ENCODE peak calls at places on chromosomes 13 and 19, in ten cellular contexts. Q, F, V, L, G, E, D, K, A and R are unnamed samples.

GRCh38 chr13:22505489-22505888 is 675.3 kb upstream of the SGCG start:
- DNase-seq in Q (no peak), L (no peak), F (no peak), E (no peak), V (no peak), G (no peak), K (no peak), A (no peak), D (no peak), R (no peak)

GRCh38 chr13:35478384-35479222 is 2.1 kb upstream of the MAB21L1 start:
- DNase-seq in K (no peak), D (no peak), E (no peak), V (no peak), F (no peak), G (no peak), L (no peak), A (no peak), Q (no peak), R (no peak)

GRCh38 chr19:10454267-10454666 is 33.9 kb downstream of the PDE4A start:
- DNase-seq in Q (no peak), D (no peak), G (no peak), E (no peak), F (no peak), L (no peak), V (no peak), K (no peak), A (no peak), R (no peak)

GRCh38 chr19:29687244-29687896 is 22.1 kb downstream of the PLEKHF1 start:
- DNase-seq in L (peak), V (peak), E (no peak), A (peak), F (peak), K (peak), G (no peak), Q (no peak), D (no peak), R (no peak)

GRCh38 chr19:15629003-15629880 is 11.5 kb upstream of the CYP4F3 start:
- DNase-seq in Q (peak), V (no peak), L (peak), D (peak), K (peak), E (peak), F (peak), G (peak), A (peak), R (no peak)

GRCh38 chr13:47190696-47191095 is 293.8 kb upstream of the HTR2A start:
- DNase-seq in F (no peak), E (no peak), K (no peak), V (no peak), A (no peak), G (no peak), Q (no peak), L (no peak), D (no peak), R (no peak)

GRCh38 chr13:52849727-52850395 is 1.4 kb upstream of the PCDH8 start:
- DNase-seq in V (no peak), G (no peak), K (no peak), D (no peak), Q (no peak), F (no peak), A (no peak), L (no peak), E (no peak), R (no peak)

GRCh38 chr13:100203696-100204367 is 114.9 kb downstream of the PCCA start:
- DNase-seq in G (no peak), F (peak), V (peak), E (no peak), A (peak), L (no peak), D (no peak), Q (no peak), K (no peak), R (no peak)

GRCh38 chr13:40116008-40116407 is 460.5 kb downstream of the COG6 start:
- DNase-seq in V (no peak), D (no peak), L (no peak), A (no peak), Q (peak), K (peak), F (peak), E (peak), G (peak), R (no peak)

GRCh38 chr13:114127473-114128347 is 4.7 kb downstream of the RASA3 start:
- DNase-seq in V (no peak), L (no peak), E (no peak), Q (no peak), F (no peak), G (no peak), A (no peak), D (no peak), K (no peak), R (no peak)

GRCh38 chr19:38993271-38993670 is 17.7 kb upstream of the FBXO17 start:
- DNase-seq in A (peak), Q (no peak), F (peak), V (no peak), G (no peak), K (no peak), E (no peak), D (no peak), L (no peak), R (no peak)

GRCh38 chr19:55005684-55006488 is 32.2 kb downstream of the GP6 start:
- DNase-seq in G (peak), K (no peak), Q (peak), D (peak), A (no peak), F (peak), E (peak), L (no peak), V (peak), R (peak)

GRCh38 chr19:13420780-13421179 is 85.5 kb downstream of the CACNA1A start:
- DNase-seq in D (no peak), A (no peak), K (no peak), G (no peak), E (no peak), Q (no peak), F (no peak), V (no peak), L (no peak), R (no peak)

GRCh38 chr13:82833928-82834327 is 1048.3 kb downstream of the SLITRK1 start:
- DNase-seq in L (peak), E (no peak), Q (no peak), K (no peak), D (no peak), G (no peak), A (peak), F (no peak), V (no peak), R (no peak)

GRCh38 chr19:49059056-49059455 is 1.5 kb upstream of the CGB7 start:
- DNase-seq in A (no peak), V (no peak), G (no peak), D (no peak), K (no peak), E (no peak), L (no peak), Q (no peak), F (no peak), R (no peak)

GRCh38 chr19:49061000-49061399 is 3.5 kb upstream of the CGB7 start:
- DNase-seq in K (no peak), A (no peak), F (no peak), D (no peak), G (no peak), V (no peak), Q (no peak), L (no peak), E (no peak), R (no peak)

GRCh38 chr19:49057636-49058234 is at the start of gene CGB7:
- DNase-seq in F (peak), A (peak), V (no peak), D (no peak), Q (peak), G (peak), K (no peak), L (no peak), E (peak), R (no peak)

GRCh38 chr19:49058592-49058991 is 1.0 kb upstream of the CGB7 start:
- DNase-seq in Q (no peak), G (peak), L (no peak), F (peak), D (no peak), A (no peak), K (no peak), V (no peak), E (no peak), R (no peak)

GRCh38 chr19:49056101-49056901 is 1.2 kb downstream of the CGB7 start:
- DNase-seq in K (no peak), E (peak), D (no peak), A (no peak), L (no peak), G (peak), F (peak), Q (peak), V (no peak), R (peak)
- TF ChIP-seq CTCF in K (peak), E (peak), D (peak), A (peak), L (peak), G (peak), F (peak), Q (peak), V (peak), R (peak)

DNA sequence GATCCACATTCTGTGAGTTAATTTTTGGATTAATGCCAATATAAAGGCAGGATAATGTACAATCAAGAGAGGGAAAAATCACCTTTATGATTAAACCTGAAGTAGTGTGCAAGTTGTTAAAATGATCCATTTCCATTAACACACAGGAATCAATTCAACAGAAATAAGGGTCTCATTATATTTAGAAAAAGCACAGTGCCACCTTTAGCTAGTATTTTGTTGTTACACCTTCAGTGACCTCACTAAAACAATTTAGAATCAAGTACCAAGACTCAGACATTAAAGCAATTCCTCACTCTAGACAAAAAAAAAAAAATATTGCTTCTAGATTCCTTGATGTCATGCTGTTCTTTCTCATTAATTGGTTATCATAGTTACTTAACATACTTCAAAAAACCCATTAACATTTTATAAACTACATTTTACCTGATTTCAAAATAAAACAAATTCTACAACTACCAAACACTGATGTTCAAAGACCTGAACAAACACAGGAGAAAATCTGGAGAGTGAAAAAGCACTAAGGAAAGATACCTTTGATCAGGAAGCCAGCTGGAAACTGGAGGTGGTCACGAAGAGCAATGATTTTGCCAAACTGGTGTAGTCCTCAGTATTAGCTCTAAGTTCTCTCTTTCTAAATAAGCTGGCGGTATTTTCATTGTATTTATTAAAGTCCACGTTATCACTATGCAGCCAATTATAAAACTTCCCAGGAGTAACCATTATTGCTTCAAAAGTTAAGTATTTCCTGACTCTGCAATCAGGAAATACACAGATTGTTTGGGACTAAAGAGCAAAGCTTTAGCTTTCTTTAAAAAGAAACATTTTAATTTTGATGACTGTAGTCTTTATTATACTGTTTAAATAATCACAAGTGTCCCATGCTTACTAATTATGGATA is 115.3 kb downstream of the TBC1D4 start:
- DNase-seq in D (no peak), E (no peak), G (no peak), L (no peak), F (no peak), K (no peak), V (no peak), A (no peak), Q (no peak), R (no peak)
- TF ChIP-seq CTCF in D (no peak), E (no peak), G (no peak), L (peak), F (peak), K (no peak), V (no peak), A (peak), Q (no peak), R (no peak)

GRCh38 chr13:42876270-42876714 is 94.9 kb downstream of the FAM216B start:
- DNase-seq in F (peak), K (no peak), A (no peak), Q (no peak), L (no peak), G (no peak), D (no peak), E (no peak), V (no peak), R (no peak)

GRCh38 chr13:42876810-42877550 is 95.6 kb downstream of the FAM216B start:
- DNase-seq in E (no peak), A (peak), F (peak), D (no peak), Q (no peak), G (no peak), V (no peak), L (no peak), K (peak), R (no peak)

GRCh38 chr13:42878721-42879120 is 97.3 kb downstream of the FAM216B start:
- DNase-seq in V (no peak), F (no peak), L (no peak), E (no peak), D (no peak), A (no peak), Q (no peak), G (no peak), K (no peak), R (no peak)

GRCh38 chr13:42873081-42873480 is 91.7 kb downstream of the FAM216B start:
- DNase-seq in V (no peak), E (no peak), F (no peak), D (no peak), Q (no peak), A (no peak), G (no peak), K (no peak), L (no peak), R (no peak)

DNA sequence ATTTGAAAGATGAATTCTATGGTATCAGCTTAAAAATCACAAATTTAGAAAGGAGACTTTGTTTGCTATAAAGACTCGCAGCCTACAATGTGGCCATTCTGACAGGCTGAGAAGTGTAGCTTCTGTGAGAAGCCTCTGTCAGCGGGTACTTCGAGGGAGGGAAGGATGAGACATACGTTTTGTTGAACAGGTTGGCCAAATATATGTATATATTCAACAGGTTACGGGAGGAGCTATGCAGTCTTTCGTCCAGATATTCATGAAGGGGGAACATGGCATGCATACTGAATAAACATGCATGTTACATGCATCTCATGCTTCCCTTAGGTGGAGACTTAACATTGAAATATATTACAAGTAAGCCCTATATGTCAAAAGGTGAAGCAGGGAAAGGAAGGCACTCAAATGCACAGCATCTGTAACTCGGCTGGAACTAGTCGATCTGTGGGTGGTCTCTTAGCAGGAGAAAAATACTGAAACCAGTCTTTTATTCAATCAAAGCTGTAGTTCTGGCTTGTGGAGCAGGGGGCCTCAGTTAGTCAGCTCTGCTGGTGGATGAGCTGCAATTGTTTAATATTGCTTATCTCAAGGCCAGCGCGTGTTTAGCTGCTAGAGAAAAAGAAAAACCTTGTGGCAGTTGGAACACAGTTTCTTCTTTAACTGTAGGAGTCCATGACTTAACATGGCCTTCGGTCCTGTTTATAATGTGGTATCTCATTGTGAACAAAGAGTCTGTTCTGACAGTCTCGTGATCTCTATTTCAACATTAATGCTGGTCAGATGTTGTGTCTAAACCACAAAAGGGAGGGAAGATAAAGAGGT is 94.3 kb downstream of the FAM216B start:
- DNase-seq in K (no peak), G (no peak), Q (no peak), F (no peak), L (no peak), D (no peak), V (no peak), A (no peak), E (no peak), R (no peak)
- TF ChIP-seq CTCF in K (no peak), G (no peak), Q (no peak), F (no peak), L (peak), D (no peak), V (no peak), A (peak), E (no peak), R (no peak)

GRCh38 chr13:37944476-37945442 is 75.2 kb upstream of the TRPC4 start:
- DNase-seq in K (no peak), F (no peak), D (no peak), Q (no peak), A (no peak), E (peak), L (no peak), G (no peak), V (no peak), R (no peak)
- TF ChIP-seq CTCF in K (peak), F (no peak), D (no peak), Q (no peak), A (peak), E (no peak), L (peak), G (no peak), V (no peak), R (no peak)

DNA sequence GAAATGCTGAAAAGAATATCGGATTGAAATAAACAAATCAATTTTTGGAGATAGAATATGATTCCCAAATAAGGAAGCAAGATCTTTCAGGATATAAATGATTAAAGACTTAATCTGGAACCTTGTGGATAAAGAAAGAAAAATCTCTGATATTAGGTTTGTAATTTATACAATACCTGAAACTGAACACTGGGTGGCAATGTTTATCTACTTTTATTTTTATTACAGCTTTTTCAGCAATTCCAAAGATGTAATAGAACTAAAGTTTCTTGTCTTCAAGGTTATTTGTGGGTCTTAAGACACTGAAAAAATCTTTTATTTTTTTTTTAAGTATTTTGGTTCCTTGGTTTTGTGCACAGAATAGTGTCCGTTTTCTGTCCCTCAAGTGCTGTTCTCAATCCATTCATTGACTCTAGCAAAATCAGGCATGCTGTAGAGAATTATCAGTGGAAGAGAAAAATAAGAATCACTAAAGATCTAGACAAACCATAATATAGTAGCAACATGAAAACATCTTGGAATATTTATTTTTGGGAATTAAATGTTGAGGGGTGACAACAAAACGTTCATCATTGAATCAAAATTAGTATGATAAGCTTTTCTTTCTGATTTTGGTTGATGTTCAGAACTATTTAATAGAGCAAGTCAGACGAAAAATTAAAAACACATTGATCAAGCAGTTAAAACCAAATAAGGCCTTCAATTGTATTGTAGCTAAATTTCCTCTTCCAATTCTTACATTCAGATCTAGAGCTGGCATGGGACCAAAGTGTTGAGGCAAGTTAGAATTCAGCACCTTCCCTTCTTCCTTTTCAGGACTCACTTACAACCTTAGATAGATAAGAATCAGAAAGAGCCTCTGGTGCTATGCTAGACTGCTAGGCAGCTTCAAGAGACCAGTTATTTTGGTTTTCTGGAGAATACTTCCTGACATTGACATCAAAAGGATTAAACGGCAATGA is 704.4 kb upstream of the PCDH20 start:
- DNase-seq in V (no peak), F (no peak), D (no peak), K (no peak), Q (no peak), A (no peak), L (no peak), G (no peak), E (no peak), R (no peak)
- TF ChIP-seq CTCF in V (no peak), F (peak), D (no peak), K (peak), Q (peak), A (peak), L (peak), G (no peak), E (peak), R (peak)